ENCODE peak calls at places on chromosomes 12 and 14, in four cellular contexts. One of them, this sample, is unnamed. For H3K4me1, the result is how much of the 10 kb centered on the place peaks cover.

GRCh38 chr14:105423488-105424195 is 4.0 kb downstream of the MTA1 start:
- DNase-seq in stomach: no peak
- DNase-seq in A549: no peak
- DNase-seq in sigmoid colon: no peak
- DNase-seq in this sample: no peak

GRCh38 chr12:130396667-130397066 is 59.0 kb downstream of the PIWIL1 start:
- DNase-seq in stomach: no peak
- DNase-seq in sigmoid colon: no peak
- DNase-seq in A549: no peak
- DNase-seq in this sample: no peak

GRCh38 chr14:106872619-106873446 is 1346.5 kb downstream of the TMEM121 start:
- DNase-seq in sigmoid colon: no peak
- DNase-seq in stomach: peak
- DNase-seq in A549: peak
- DNase-seq in this sample: no peak

GRCh38 chr14:65412881-65413738 is 580 bp downstream of the FUT8 start:
- DNase-seq in sigmoid colon: peak
- DNase-seq in stomach: peak
- DNase-seq in A549: peak
- DNase-seq in this sample: no peak

GRCh38 chr12:25598956-25599355 is 45.9 kb upstream of the LMNTD1 start:
- DNase-seq in stomach: no peak
- DNase-seq in sigmoid colon: no peak
- DNase-seq in A549: no peak
- DNase-seq in this sample: no peak

GRCh38 chr14:61337893-61338292 is 16.5 kb downstream of the PRKCH start:
- DNase-seq in stomach: peak
- DNase-seq in A549: no peak
- DNase-seq in sigmoid colon: no peak
- DNase-seq in this sample: no peak

GRCh38 chr12:76183459-76184186 is 99.1 kb upstream of the NAP1L1 start:
- DNase-seq in sigmoid colon: no peak
- DNase-seq in A549: peak
- DNase-seq in stomach: no peak
- DNase-seq in this sample: peak

GRCh38 chr12:27975222-27976136 is 2.9 kb upstream of the PTHLH start:
- DNase-seq in stomach: no peak
- DNase-seq in A549: peak
- DNase-seq in sigmoid colon: peak
- DNase-seq in this sample: no peak

GRCh38 chr14:31411218-31411727 is 9.1 kb downstream of the HEATR5A start:
- DNase-seq in A549: no peak
- DNase-seq in stomach: no peak
- DNase-seq in sigmoid colon: no peak
- DNase-seq in this sample: no peak

GRCh38 chr12:79454338-79454777 is 236.4 kb downstream of the PAWR start:
- DNase-seq in A549: no peak
- DNase-seq in sigmoid colon: no peak
- DNase-seq in stomach: no peak
- DNase-seq in this sample: no peak

GRCh38 chr14:58138719-58139482 is 13.1 kb downstream of the ARMH4 start:
- DNase-seq in sigmoid colon: no peak
- DNase-seq in A549: no peak
- DNase-seq in stomach: no peak
- DNase-seq in this sample: no peak

GRCh38 chr12:13044002-13044858 is at the start of gene FAM234B:
- DNase-seq in stomach: peak
- DNase-seq in A549: peak
- DNase-seq in sigmoid colon: peak
- DNase-seq in this sample: peak

GRCh38 chr14:69650948-69651369 is 39.6 kb downstream of the SUSD6 start:
- DNase-seq in stomach: no peak
- DNase-seq in A549: no peak
- DNase-seq in sigmoid colon: no peak
- DNase-seq in this sample: no peak

GRCh38 chr14:89332031-89332430 is 85.0 kb downstream of the FOXN3 start:
- DNase-seq in A549: no peak
- DNase-seq in sigmoid colon: no peak
- DNase-seq in stomach: no peak
- DNase-seq in this sample: no peak

GRCh38 chr14:97299661-97300060 is 502.5 kb downstream of the VRK1 start:
- DNase-seq in sigmoid colon: no peak
- DNase-seq in stomach: no peak
- DNase-seq in A549: no peak
- DNase-seq in this sample: no peak

GRCh38 chr14:77270361-77271112 is 469 bp downstream of the NGB start:
- DNase-seq in sigmoid colon: no peak
- DNase-seq in A549: no peak
- DNase-seq in stomach: no peak
- DNase-seq in this sample: no peak

GRCh38 chr12:117279606-117280005 is 81.8 kb downstream of the NOS1 start:
- DNase-seq in stomach: no peak
- DNase-seq in sigmoid colon: no peak
- DNase-seq in A549: no peak
- DNase-seq in this sample: no peak

GRCh38 chr12:108773798-108774788 is 42.8 kb upstream of the CORO1C start:
- DNase-seq in sigmoid colon: peak
- DNase-seq in stomach: peak
- DNase-seq in A549: peak
- DNase-seq in this sample: peak

GRCh38 chr14:91152499-91152898 is 38.6 kb downstream of the DGLUCY start:
- DNase-seq in stomach: no peak
- DNase-seq in A549: no peak
- DNase-seq in sigmoid colon: no peak
- DNase-seq in this sample: no peak

GRCh38 chr14:73746540-73747385 is 32.6 kb upstream of the PNMA1 start:
- DNase-seq in sigmoid colon: peak
- DNase-seq in stomach: no peak
- DNase-seq in A549: no peak
- DNase-seq in this sample: no peak

GRCh38 chr12:98580695-98581094 is 12.8 kb upstream of the SLC25A3 start:
- DNase-seq in A549: no peak
- DNase-seq in stomach: no peak
- DNase-seq in sigmoid colon: no peak
- DNase-seq in this sample: no peak

DNA sequence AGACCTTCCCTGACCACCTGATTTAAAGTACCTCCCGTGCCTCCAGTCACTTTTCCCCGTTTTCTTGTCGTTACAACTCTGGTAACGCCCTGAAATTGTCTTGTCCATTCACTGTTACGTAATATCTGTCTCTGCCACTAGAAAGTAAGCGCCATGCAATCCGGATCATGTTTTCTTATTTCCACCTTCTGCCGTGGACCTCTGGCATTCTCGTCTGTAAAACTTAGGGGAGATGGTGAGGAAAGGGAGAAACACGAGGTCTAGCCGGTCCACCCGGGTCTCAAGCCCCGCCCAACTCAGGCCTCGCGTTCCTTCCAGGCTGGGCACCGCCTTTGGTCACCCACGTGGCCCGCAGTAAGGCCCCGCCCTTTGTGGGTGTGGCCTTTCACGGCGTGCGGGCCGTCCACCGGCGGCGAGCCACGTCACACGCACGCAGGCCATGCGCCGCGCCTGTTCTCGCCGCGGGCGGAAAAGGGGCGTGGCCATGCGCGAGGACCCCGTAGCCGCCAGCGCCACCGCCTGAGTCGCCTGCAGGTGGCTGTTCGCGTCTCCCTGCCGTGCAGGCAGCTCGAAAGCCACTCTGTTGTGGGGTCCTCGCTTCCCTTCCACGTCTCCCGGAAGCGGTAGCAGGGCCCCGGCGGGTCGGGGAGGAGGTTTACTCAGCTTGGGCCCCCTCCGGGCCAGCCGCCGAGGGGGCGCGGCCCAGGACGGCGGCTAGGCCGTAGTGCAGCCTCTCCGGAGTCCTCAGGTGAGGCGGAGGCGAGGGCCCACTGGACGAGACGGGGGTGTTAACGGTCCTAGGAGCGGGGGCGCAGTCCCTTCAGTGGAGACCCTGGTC is at the start of gene GOLGA5:
- DNase-seq in stomach: peak
- DNase-seq in A549: peak
- DNase-seq in sigmoid colon: peak
- DNase-seq in this sample: peak
- TF ChIP-seq POLR2A in stomach: peak
- TF ChIP-seq POLR2A in A549: peak
- TF ChIP-seq POLR2A in sigmoid colon: peak
- TF ChIP-seq POLR2A in this sample: peak

GRCh38 chr14:52873694-52874093 is 77.2 kb downstream of the FERMT2 start:
- DNase-seq in stomach: no peak
- DNase-seq in A549: no peak
- DNase-seq in sigmoid colon: peak
- DNase-seq in this sample: peak
- H3K4me1 ChIP-seq in stomach: under half
- H3K4me1 ChIP-seq in A549: under half
- H3K4me1 ChIP-seq in sigmoid colon: under half
- H3K4me1 ChIP-seq in this sample: under half

DNA sequence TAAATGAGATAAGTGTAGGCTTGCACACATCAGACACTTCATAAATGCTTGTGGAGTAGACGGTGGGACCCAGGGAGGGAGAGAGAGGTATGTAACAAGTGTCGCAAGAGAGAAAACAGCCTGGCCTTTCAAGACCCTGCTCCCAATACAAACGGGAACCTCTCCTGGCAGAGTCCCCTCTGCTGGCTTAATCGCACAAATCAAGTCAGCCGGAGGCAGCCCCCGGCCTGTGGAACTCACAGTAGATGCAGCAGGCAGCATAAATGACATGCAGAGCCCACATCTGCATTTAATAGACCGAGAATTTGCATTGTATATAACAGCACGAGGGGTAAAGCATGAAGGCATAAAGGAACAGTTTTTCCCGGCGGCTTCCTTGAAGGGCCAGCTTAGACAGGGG is 730 bp downstream of the RTL1 start:
- DNase-seq in A549: no peak
- DNase-seq in sigmoid colon: peak
- DNase-seq in stomach: no peak
- DNase-seq in this sample: no peak
- TF ChIP-seq CTCF in A549: no peak
- TF ChIP-seq CTCF in sigmoid colon: no peak
- TF ChIP-seq CTCF in stomach: no peak
- TF ChIP-seq CTCF in this sample: no peak

DNA sequence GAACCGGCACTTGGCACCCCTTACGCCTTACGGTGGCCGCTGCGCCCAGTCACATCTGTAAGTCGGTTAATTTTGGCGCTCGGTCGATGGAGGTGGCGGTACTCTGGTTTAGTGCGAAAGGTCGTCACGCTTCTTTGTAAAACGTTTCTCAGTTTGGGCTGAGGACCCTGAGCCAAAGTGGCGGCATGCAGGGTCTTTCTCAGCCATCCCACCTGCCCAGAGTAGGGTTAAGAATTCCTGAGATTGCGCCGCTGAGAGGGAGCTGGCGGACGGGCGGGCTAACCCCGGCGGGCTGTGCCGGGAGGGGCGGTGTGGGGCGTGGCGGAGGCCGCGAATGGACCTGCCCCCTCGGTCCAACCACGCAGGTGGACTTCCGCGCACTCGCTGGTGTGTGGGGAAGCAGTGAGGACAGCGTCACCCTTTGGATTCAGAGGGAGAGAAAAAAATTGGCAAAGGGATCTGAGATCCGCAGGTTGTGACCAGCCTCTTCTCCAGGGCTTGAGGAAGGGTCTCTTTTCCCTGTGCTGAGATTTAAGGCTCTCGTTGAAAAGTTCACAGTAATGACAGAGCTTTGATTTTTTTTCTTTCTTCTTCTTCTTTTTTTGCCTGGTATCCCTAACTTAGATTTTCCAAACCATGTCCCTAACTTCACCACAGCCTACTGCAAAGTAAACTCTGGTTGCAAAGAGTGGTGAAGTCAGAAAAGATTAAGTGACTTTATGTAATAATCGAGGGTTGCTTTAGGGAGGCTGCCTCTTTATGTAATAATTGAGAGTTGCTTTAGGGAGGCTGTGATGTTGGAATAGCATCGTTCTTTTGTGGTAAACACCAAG is 602 bp upstream of the FBXO33 start:
- DNase-seq in A549: peak
- DNase-seq in stomach: peak
- DNase-seq in sigmoid colon: peak
- DNase-seq in this sample: peak
- TF ChIP-seq POLR2A in A549: peak
- TF ChIP-seq POLR2A in stomach: peak
- TF ChIP-seq POLR2A in sigmoid colon: peak
- TF ChIP-seq POLR2A in this sample: peak

This sample was measured in tibial nerve.